ENCODE peak calls at places on chromosomes 4 and X, in seven cellular contexts. One of them, this sample, is unnamed.
A peak's percentile ranks its signal among the peaks of the same experiment; 100 is the strongest.

GRCh38 chr4:71288875-71289274 is 49.9 kb upstream of the SLC4A4 start:
- DNase-seq in H9: no peak
- DNase-seq in IMR-90: no peak
- DNase-seq in left cardiac atrium: no peak
- DNase-seq in dermis blood vessel endothelial cell: no peak
- DNase-seq in fibroblast of pulmonary artery: no peak
- DNase-seq in caudate nucleus: no peak
- DNase-seq in this sample: no peak

GRCh38 chr4:139763668-139764067 is 98.0 kb downstream of the MGST2 start:
- DNase-seq in H9: no peak
- DNase-seq in IMR-90: no peak
- DNase-seq in left cardiac atrium: no peak
- DNase-seq in dermis blood vessel endothelial cell: peak; percentile 63
- DNase-seq in fibroblast of pulmonary artery: peak; percentile 23
- DNase-seq in caudate nucleus: no peak
- DNase-seq in this sample: no peak

GRCh38 chrX:143500751-143501150 is 16.5 kb downstream of the SPANXN3 start:
- DNase-seq in H9: no peak
- DNase-seq in IMR-90: no peak
- DNase-seq in left cardiac atrium: no peak
- DNase-seq in dermis blood vessel endothelial cell: no peak
- DNase-seq in fibroblast of pulmonary artery: peak; percentile 3
- DNase-seq in caudate nucleus: no peak
- DNase-seq in this sample: no peak

GRCh38 chr4:150135134-150135773 is 57.0 kb downstream of the DCLK2 start:
- DNase-seq in H9: no peak
- DNase-seq in IMR-90: peak; percentile 52
- DNase-seq in left cardiac atrium: no peak
- DNase-seq in dermis blood vessel endothelial cell: no peak
- DNase-seq in fibroblast of pulmonary artery: no peak
- DNase-seq in caudate nucleus: no peak
- DNase-seq in this sample: no peak

GRCh38 chr4:53003959-53004358 is 141.8 kb downstream of the RASL11B start:
- DNase-seq in H9: no peak
- DNase-seq in IMR-90: peak; percentile 37
- DNase-seq in left cardiac atrium: no peak
- DNase-seq in dermis blood vessel endothelial cell: no peak
- DNase-seq in fibroblast of pulmonary artery: no peak
- DNase-seq in caudate nucleus: no peak
- DNase-seq in this sample: no peak

GRCh38 chr4:1057403-1057745 is 45.9 kb downstream of the FGFRL1 start:
- DNase-seq in H9: peak; percentile 19
- DNase-seq in IMR-90: no peak
- DNase-seq in left cardiac atrium: no peak
- DNase-seq in dermis blood vessel endothelial cell: no peak
- DNase-seq in fibroblast of pulmonary artery: no peak
- DNase-seq in caudate nucleus: no peak
- DNase-seq in this sample: no peak

GRCh38 chr4:112847781-112848180 is 201.7 kb upstream of the ANK2 start:
- DNase-seq in H9: no peak
- DNase-seq in IMR-90: no peak
- DNase-seq in left cardiac atrium: no peak
- DNase-seq in dermis blood vessel endothelial cell: no peak
- DNase-seq in fibroblast of pulmonary artery: no peak
- DNase-seq in caudate nucleus: no peak
- DNase-seq in this sample: no peak

GRCh38 chr4:176404591-176404990 is 84.8 kb downstream of the SPCS3 start:
- DNase-seq in H9: no peak
- DNase-seq in IMR-90: peak; percentile 86
- DNase-seq in left cardiac atrium: no peak
- DNase-seq in dermis blood vessel endothelial cell: no peak
- DNase-seq in fibroblast of pulmonary artery: peak; percentile 48
- DNase-seq in caudate nucleus: no peak
- DNase-seq in this sample: no peak

GRCh38 chrX:69046996-69047490 is 118.2 kb downstream of the PJA1 start:
- DNase-seq in H9: peak; percentile 4
- DNase-seq in IMR-90: no peak
- DNase-seq in left cardiac atrium: no peak
- DNase-seq in dermis blood vessel endothelial cell: no peak
- DNase-seq in fibroblast of pulmonary artery: no peak
- DNase-seq in caudate nucleus: no peak
- DNase-seq in this sample: no peak

GRCh38 chrX:70166601-70167590 is 10.4 kb upstream of the DGAT2L6 start:
- DNase-seq in H9: no peak
- DNase-seq in IMR-90: peak; percentile 83
- DNase-seq in left cardiac atrium: no peak
- DNase-seq in dermis blood vessel endothelial cell: peak; percentile 59
- DNase-seq in fibroblast of pulmonary artery: peak; percentile 64
- DNase-seq in caudate nucleus: no peak
- DNase-seq in this sample: no peak

GRCh38 chr4:119284876-119285611 is 36.9 kb downstream of the FABP2 start:
- DNase-seq in H9: no peak
- DNase-seq in IMR-90: peak; percentile 34
- DNase-seq in left cardiac atrium: no peak
- DNase-seq in dermis blood vessel endothelial cell: peak; percentile 35
- DNase-seq in fibroblast of pulmonary artery: peak; percentile 36
- DNase-seq in caudate nucleus: no peak
- DNase-seq in this sample: no peak

GRCh38 chrX:141142946-141143345 is 34.0 kb downstream of the LDOC1 start:
- DNase-seq in H9: no peak
- DNase-seq in IMR-90: no peak
- DNase-seq in left cardiac atrium: no peak
- DNase-seq in dermis blood vessel endothelial cell: no peak
- DNase-seq in fibroblast of pulmonary artery: no peak
- DNase-seq in caudate nucleus: no peak
- DNase-seq in this sample: no peak

GRCh38 chr4:185721949-185722316 is 90.1 kb downstream of the SORBS2 start:
- DNase-seq in H9: no peak
- DNase-seq in IMR-90: no peak
- DNase-seq in left cardiac atrium: no peak
- DNase-seq in dermis blood vessel endothelial cell: no peak
- DNase-seq in fibroblast of pulmonary artery: peak; percentile 76
- DNase-seq in caudate nucleus: no peak
- DNase-seq in this sample: no peak

GRCh38 chrX:1165535-1166196 is 46.8 kb downstream of the CRLF2 start:
- DNase-seq in H9: no peak
- DNase-seq in IMR-90: no peak
- DNase-seq in left cardiac atrium: no peak
- DNase-seq in dermis blood vessel endothelial cell: peak; percentile 47
- DNase-seq in fibroblast of pulmonary artery: peak; percentile 12
- DNase-seq in caudate nucleus: no peak
- DNase-seq in this sample: no peak

GRCh38 chr4:18166925-18167324 is 145.4 kb upstream of the LCORL start:
- DNase-seq in H9: no peak
- DNase-seq in IMR-90: no peak
- DNase-seq in left cardiac atrium: no peak
- DNase-seq in dermis blood vessel endothelial cell: no peak
- DNase-seq in fibroblast of pulmonary artery: no peak
- DNase-seq in caudate nucleus: no peak
- DNase-seq in this sample: no peak

GRCh38 chr4:151671541-151672059 is 89.2 kb downstream of the GATB start:
- DNase-seq in H9: no peak
- DNase-seq in IMR-90: no peak
- DNase-seq in left cardiac atrium: no peak
- DNase-seq in dermis blood vessel endothelial cell: no peak
- DNase-seq in fibroblast of pulmonary artery: no peak
- DNase-seq in caudate nucleus: no peak
- DNase-seq in this sample: no peak

GRCh38 chr4:108107729-108108382 is 60.9 kb downstream of the LEF1 start:
- DNase-seq in H9: no peak
- DNase-seq in IMR-90: no peak
- DNase-seq in left cardiac atrium: no peak
- DNase-seq in dermis blood vessel endothelial cell: no peak
- DNase-seq in fibroblast of pulmonary artery: no peak
- DNase-seq in caudate nucleus: no peak
- DNase-seq in this sample: no peak

GRCh38 chr4:150699599-150699998 is 117.6 kb downstream of the MAB21L2 start:
- DNase-seq in H9: no peak
- DNase-seq in IMR-90: peak; percentile 15
- DNase-seq in left cardiac atrium: no peak
- DNase-seq in dermis blood vessel endothelial cell: no peak
- DNase-seq in fibroblast of pulmonary artery: no peak
- DNase-seq in caudate nucleus: no peak
- DNase-seq in this sample: no peak

GRCh38 chrX:119583431-119584059 is 9.2 kb downstream of the UBE2A start:
- DNase-seq in H9: no peak
- DNase-seq in IMR-90: no peak
- DNase-seq in left cardiac atrium: no peak
- DNase-seq in dermis blood vessel endothelial cell: no peak
- DNase-seq in fibroblast of pulmonary artery: no peak
- DNase-seq in caudate nucleus: no peak
- DNase-seq in this sample: no peak

GRCh38 chr4:7516773-7517144 is 82.0 kb upstream of the PSAPL1 start:
- DNase-seq in H9: no peak
- DNase-seq in IMR-90: no peak
- DNase-seq in left cardiac atrium: peak; percentile 44
- DNase-seq in dermis blood vessel endothelial cell: no peak
- DNase-seq in fibroblast of pulmonary artery: no peak
- DNase-seq in caudate nucleus: no peak
- DNase-seq in this sample: no peak

GRCh38 chrX:44514272-44514671 is 28.4 kb downstream of the FUNDC1 start:
- DNase-seq in H9: no peak
- DNase-seq in IMR-90: no peak
- DNase-seq in left cardiac atrium: no peak
- DNase-seq in dermis blood vessel endothelial cell: no peak
- DNase-seq in fibroblast of pulmonary artery: no peak
- DNase-seq in caudate nucleus: no peak
- DNase-seq in this sample: no peak

GRCh38 chr4:25223770-25224375 is 10.0 kb upstream of the PI4K2B start:
- DNase-seq in H9: peak; percentile 46
- DNase-seq in IMR-90: peak; percentile 22
- DNase-seq in left cardiac atrium: no peak
- DNase-seq in dermis blood vessel endothelial cell: peak; percentile 63
- DNase-seq in fibroblast of pulmonary artery: peak; percentile 57
- DNase-seq in caudate nucleus: no peak
- DNase-seq in this sample: no peak

GRCh38 chr4:2832981-2833670 is 10.5 kb upstream of the ADD1 start:
- DNase-seq in H9: no peak
- DNase-seq in IMR-90: no peak
- DNase-seq in left cardiac atrium: no peak
- DNase-seq in dermis blood vessel endothelial cell: no peak
- DNase-seq in fibroblast of pulmonary artery: no peak
- DNase-seq in caudate nucleus: no peak
- DNase-seq in this sample: no peak

GRCh38 chr4:115433501-115433900 is 320.1 kb upstream of the NDST4 start:
- DNase-seq in H9: no peak
- DNase-seq in IMR-90: no peak
- DNase-seq in left cardiac atrium: no peak
- DNase-seq in dermis blood vessel endothelial cell: no peak
- DNase-seq in fibroblast of pulmonary artery: no peak
- DNase-seq in caudate nucleus: no peak
- DNase-seq in this sample: no peak

GRCh38 chr4:142322996-142323395 is 523.1 kb downstream of the INPP4B start:
- DNase-seq in H9: no peak
- DNase-seq in IMR-90: no peak
- DNase-seq in left cardiac atrium: no peak
- DNase-seq in dermis blood vessel endothelial cell: no peak
- DNase-seq in fibroblast of pulmonary artery: no peak
- DNase-seq in caudate nucleus: no peak
- DNase-seq in this sample: no peak

GRCh38 chr4:1473718-1474117 is 67.5 kb upstream of the NKX1-1 start:
- DNase-seq in H9: peak; percentile 10
- DNase-seq in IMR-90: no peak
- DNase-seq in left cardiac atrium: no peak
- DNase-seq in dermis blood vessel endothelial cell: no peak
- DNase-seq in fibroblast of pulmonary artery: no peak
- DNase-seq in caudate nucleus: no peak
- DNase-seq in this sample: no peak